ENCODE peak calls at places on chromosomes 3 and 15, in six cellular contexts. One of them, this sample, is unnamed. For H3K4me1, the result is how much of the 10 kb centered on the place peaks cover.

GRCh38 chr3:131216801-131217200 is 164.8 kb upstream of the NUDT16 start:
- DNase-seq in sigmoid colon: no peak
- DNase-seq in tibial artery: no peak
- DNase-seq in OCI-LY7: no peak
- DNase-seq in lower lobe of right lung: no peak
- DNase-seq in PC-9: peak
- DNase-seq in this sample: no peak

GRCh38 chr3:132417695-132418520 is 606 bp downstream of the DNAJC13 start:
- DNase-seq in sigmoid colon: peak
- DNase-seq in tibial artery: peak
- DNase-seq in OCI-LY7: peak
- DNase-seq in lower lobe of right lung: peak
- DNase-seq in PC-9: peak
- DNase-seq in this sample: peak

GRCh38 chr3:49248828-49249227 is 28.2 kb downstream of the C3orf62 start:
- DNase-seq in sigmoid colon: peak
- DNase-seq in tibial artery: peak
- DNase-seq in OCI-LY7: no peak
- DNase-seq in lower lobe of right lung: no peak
- DNase-seq in PC-9: peak
- DNase-seq in this sample: no peak

GRCh38 chr3:160812304-160812703 is 56.3 kb downstream of the PPM1L start:
- DNase-seq in sigmoid colon: no peak
- DNase-seq in tibial artery: no peak
- DNase-seq in OCI-LY7: no peak
- DNase-seq in lower lobe of right lung: no peak
- DNase-seq in PC-9: no peak
- DNase-seq in this sample: no peak

GRCh38 chr15:66917904-66918448 is 147.4 kb upstream of the SMAD3 start:
- DNase-seq in sigmoid colon: peak
- DNase-seq in tibial artery: no peak
- DNase-seq in OCI-LY7: no peak
- DNase-seq in lower lobe of right lung: no peak
- DNase-seq in PC-9: no peak
- DNase-seq in this sample: no peak

GRCh38 chr15:49215768-49216739 is 46.0 kb downstream of the GALK2 start:
- DNase-seq in sigmoid colon: no peak
- DNase-seq in tibial artery: no peak
- DNase-seq in OCI-LY7: peak
- DNase-seq in lower lobe of right lung: peak
- DNase-seq in PC-9: peak
- DNase-seq in this sample: no peak

GRCh38 chr3:135473449-135473848 is 492.1 kb upstream of the PPP2R3A start:
- DNase-seq in sigmoid colon: no peak
- DNase-seq in tibial artery: no peak
- DNase-seq in OCI-LY7: no peak
- DNase-seq in lower lobe of right lung: no peak
- DNase-seq in PC-9: no peak
- DNase-seq in this sample: no peak

GRCh38 chr15:98799461-98799971 is 151.2 kb downstream of the IGF1R start:
- DNase-seq in sigmoid colon: no peak
- DNase-seq in tibial artery: no peak
- DNase-seq in OCI-LY7: no peak
- DNase-seq in lower lobe of right lung: peak
- DNase-seq in PC-9: peak
- DNase-seq in this sample: peak

GRCh38 chr3:20097015-20097414 is 56.8 kb downstream of the KAT2B start:
- DNase-seq in sigmoid colon: no peak
- DNase-seq in tibial artery: no peak
- DNase-seq in OCI-LY7: no peak
- DNase-seq in lower lobe of right lung: no peak
- DNase-seq in PC-9: no peak
- DNase-seq in this sample: no peak

GRCh38 chr3:107222927-107223326 is 154.3 kb upstream of the CCDC54 start:
- DNase-seq in sigmoid colon: no peak
- DNase-seq in tibial artery: no peak
- DNase-seq in OCI-LY7: no peak
- DNase-seq in lower lobe of right lung: no peak
- DNase-seq in PC-9: no peak
- DNase-seq in this sample: no peak

GRCh38 chr3:1843111-1843510 is 255.6 kb upstream of the CNTN4 start:
- DNase-seq in sigmoid colon: no peak
- DNase-seq in tibial artery: no peak
- DNase-seq in OCI-LY7: no peak
- DNase-seq in lower lobe of right lung: no peak
- DNase-seq in PC-9: no peak
- DNase-seq in this sample: no peak

GRCh38 chr3:20054549-20054987 is 14.3 kb downstream of the KAT2B start:
- DNase-seq in sigmoid colon: peak
- DNase-seq in tibial artery: no peak
- DNase-seq in OCI-LY7: peak
- DNase-seq in lower lobe of right lung: no peak
- DNase-seq in PC-9: peak
- DNase-seq in this sample: peak

GRCh38 chr15:68379759-68380290 is 52.1 kb downstream of the ITGA11 start:
- DNase-seq in sigmoid colon: peak
- DNase-seq in tibial artery: peak
- DNase-seq in OCI-LY7: peak
- DNase-seq in lower lobe of right lung: no peak
- DNase-seq in PC-9: no peak
- DNase-seq in this sample: no peak

GRCh38 chr15:66502491-66502890 is 2.2 kb downstream of the RPL4 start:
- DNase-seq in sigmoid colon: no peak
- DNase-seq in tibial artery: no peak
- DNase-seq in OCI-LY7: no peak
- DNase-seq in lower lobe of right lung: no peak
- DNase-seq in PC-9: no peak
- DNase-seq in this sample: no peak

GRCh38 chr3:156189927-156190326 is 69.5 kb downstream of the KCNAB1 start:
- DNase-seq in sigmoid colon: no peak
- DNase-seq in tibial artery: no peak
- DNase-seq in OCI-LY7: no peak
- DNase-seq in lower lobe of right lung: no peak
- DNase-seq in PC-9: no peak
- DNase-seq in this sample: no peak

GRCh38 chr3:53044371-53045106 is 1.3 kb downstream of the SFMBT1 start:
- DNase-seq in sigmoid colon: peak
- DNase-seq in tibial artery: peak
- DNase-seq in OCI-LY7: peak
- DNase-seq in lower lobe of right lung: peak
- DNase-seq in PC-9: no peak
- DNase-seq in this sample: peak

DNA sequence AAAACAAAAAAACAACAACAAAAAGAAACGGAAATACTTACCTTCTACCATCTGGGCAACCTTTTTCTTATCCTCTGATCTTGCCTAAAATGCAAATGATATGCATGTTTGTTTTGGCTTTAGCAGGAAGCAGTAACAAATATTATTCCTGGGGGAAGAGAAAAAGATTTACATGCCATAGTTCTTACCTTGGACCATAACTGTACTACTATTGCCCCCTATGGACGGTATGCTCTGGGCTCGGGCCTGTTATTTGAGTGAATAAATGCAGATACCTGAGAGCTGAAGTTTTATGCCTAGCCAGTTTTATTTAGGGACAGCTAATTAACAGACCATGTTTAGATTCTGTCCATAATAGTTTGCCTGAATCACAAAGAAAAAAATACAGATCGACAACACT is 12.6 kb upstream of the STARD5 start:
- DNase-seq in sigmoid colon: no peak
- DNase-seq in tibial artery: no peak
- DNase-seq in OCI-LY7: peak
- DNase-seq in lower lobe of right lung: no peak
- DNase-seq in PC-9: no peak
- DNase-seq in this sample: no peak
- TF ChIP-seq CTCF in sigmoid colon: no peak
- TF ChIP-seq CTCF in tibial artery: no peak
- TF ChIP-seq CTCF in OCI-LY7: peak
- TF ChIP-seq CTCF in lower lobe of right lung: peak
- TF ChIP-seq CTCF in PC-9: no peak
- TF ChIP-seq CTCF in this sample: peak

DNA sequence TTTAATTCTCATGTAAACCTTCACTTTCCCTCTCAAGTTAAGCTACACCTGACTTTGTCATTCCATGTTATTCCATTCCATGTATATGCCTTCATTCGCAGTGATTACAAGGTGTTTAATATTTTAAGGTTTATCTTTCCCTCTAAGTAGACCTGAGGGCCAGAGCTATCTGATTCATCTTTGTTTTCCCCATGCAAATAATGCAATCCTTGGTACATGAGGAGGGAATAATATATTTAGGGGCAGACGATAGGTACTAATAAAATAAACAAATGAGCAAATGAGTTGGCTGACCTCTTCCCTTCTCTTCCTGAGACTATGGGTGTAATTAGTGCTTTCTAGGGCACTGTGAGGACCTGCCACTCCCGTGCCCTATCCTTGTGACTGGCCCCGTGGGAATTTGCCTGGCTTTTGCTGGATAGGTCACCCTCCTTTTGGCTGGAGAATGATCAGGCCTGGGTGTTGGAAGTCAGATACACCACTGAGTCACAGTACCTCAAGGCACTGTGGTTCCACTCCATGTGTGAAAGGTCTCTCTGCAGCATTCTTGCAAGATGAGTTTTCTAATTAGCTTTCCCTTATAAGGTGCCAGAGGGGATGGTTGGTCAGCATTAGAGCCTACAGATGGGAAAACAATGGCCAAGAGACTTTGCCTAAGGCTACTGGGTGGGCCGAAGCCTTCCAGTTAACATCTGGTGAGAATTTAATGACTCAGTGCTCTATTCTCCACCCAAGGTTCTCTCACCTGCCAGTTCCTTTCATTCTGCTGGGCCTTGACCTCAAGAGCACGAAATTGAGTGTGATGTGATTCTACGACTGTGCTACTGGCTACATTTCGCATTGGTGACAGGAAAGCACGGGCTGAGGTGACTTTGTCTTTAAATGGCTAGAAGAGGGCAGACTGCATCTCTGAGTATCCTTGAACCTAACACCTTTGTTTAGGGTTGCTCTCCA is 183.1 kb downstream of the P3H2 start:
- DNase-seq in sigmoid colon: no peak
- DNase-seq in tibial artery: no peak
- DNase-seq in OCI-LY7: no peak
- DNase-seq in lower lobe of right lung: no peak
- DNase-seq in PC-9: peak
- DNase-seq in this sample: no peak
- H3K4me1 ChIP-seq in sigmoid colon: under half
- H3K4me1 ChIP-seq in tibial artery: under half
- H3K4me1 ChIP-seq in OCI-LY7: under half
- H3K4me1 ChIP-seq in lower lobe of right lung: under half
- H3K4me1 ChIP-seq in PC-9: half or more
- H3K4me1 ChIP-seq in this sample: under half

GRCh38 chr3:112116777-112117186 is 16.3 kb downstream of the GCSAM start:
- DNase-seq in sigmoid colon: no peak
- DNase-seq in tibial artery: no peak
- DNase-seq in OCI-LY7: peak
- DNase-seq in lower lobe of right lung: no peak
- DNase-seq in PC-9: no peak
- DNase-seq in this sample: no peak

GRCh38 chr3:112115806-112116383 is 17.2 kb downstream of the GCSAM start:
- DNase-seq in sigmoid colon: no peak
- DNase-seq in tibial artery: no peak
- DNase-seq in OCI-LY7: peak
- DNase-seq in lower lobe of right lung: no peak
- DNase-seq in PC-9: no peak
- DNase-seq in this sample: no peak

GRCh38 chr3:112117415-112117814 is 15.6 kb downstream of the GCSAM start:
- DNase-seq in sigmoid colon: no peak
- DNase-seq in tibial artery: no peak
- DNase-seq in OCI-LY7: peak
- DNase-seq in lower lobe of right lung: no peak
- DNase-seq in PC-9: no peak
- DNase-seq in this sample: no peak

GRCh38 chr3:112119686-112120484 is 13.2 kb downstream of the GCSAM start:
- DNase-seq in sigmoid colon: no peak
- DNase-seq in tibial artery: no peak
- DNase-seq in OCI-LY7: peak
- DNase-seq in lower lobe of right lung: no peak
- DNase-seq in PC-9: no peak
- DNase-seq in this sample: no peak

DNA sequence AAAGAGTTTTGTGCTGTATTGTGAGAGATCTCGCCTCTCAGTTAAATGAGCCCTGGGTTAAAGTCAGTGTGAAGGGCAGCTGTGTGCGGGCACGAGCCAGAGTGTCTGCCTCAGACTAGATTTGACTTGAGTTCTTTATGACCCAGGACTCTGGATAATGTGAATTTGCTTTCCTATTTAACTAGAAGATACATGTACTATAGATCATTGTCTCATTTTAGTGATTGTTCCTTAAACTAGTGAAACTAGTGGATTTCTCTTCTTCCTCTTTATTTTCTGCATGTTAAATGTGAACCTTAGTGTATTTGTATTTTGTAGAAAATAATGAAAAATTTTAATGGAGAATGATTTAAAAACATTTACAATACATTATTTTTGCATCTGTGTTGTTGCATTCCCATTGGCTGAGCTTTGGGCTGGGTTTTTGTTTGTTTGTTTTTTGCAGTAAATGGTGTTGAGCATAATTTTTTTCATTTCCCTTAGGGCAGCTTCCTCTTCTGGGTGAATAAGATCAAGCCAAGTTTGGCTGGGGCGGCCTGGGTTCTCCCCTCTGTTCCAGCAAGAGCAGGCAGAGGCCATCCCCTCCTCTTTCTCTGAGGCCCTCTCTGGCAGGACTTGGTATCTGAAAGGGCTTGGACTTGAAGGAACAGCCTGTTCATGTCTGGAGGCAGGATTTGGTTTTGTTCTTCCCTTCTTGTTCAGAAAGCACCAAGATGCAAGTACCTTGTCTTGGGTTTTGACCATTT is 15.0 kb downstream of the GCSAM start:
- DNase-seq in sigmoid colon: no peak
- DNase-seq in tibial artery: no peak
- DNase-seq in OCI-LY7: peak
- DNase-seq in lower lobe of right lung: peak
- DNase-seq in PC-9: no peak
- DNase-seq in this sample: no peak
- TF ChIP-seq CTCF in sigmoid colon: no peak
- TF ChIP-seq CTCF in tibial artery: no peak
- TF ChIP-seq CTCF in OCI-LY7: peak
- TF ChIP-seq CTCF in lower lobe of right lung: no peak
- TF ChIP-seq CTCF in PC-9: no peak
- TF ChIP-seq CTCF in this sample: no peak

GRCh38 chr15:81296673-81297072 is 27.3 kb downstream of the STARD5 start:
- DNase-seq in sigmoid colon: peak
- DNase-seq in tibial artery: peak
- DNase-seq in OCI-LY7: peak
- DNase-seq in lower lobe of right lung: peak
- DNase-seq in PC-9: no peak
- DNase-seq in this sample: peak

GRCh38 chr15:81298606-81299005 is 25.3 kb downstream of the STARD5 start:
- DNase-seq in sigmoid colon: no peak
- DNase-seq in tibial artery: peak
- DNase-seq in OCI-LY7: no peak
- DNase-seq in lower lobe of right lung: no peak
- DNase-seq in PC-9: no peak
- DNase-seq in this sample: no peak

GRCh38 chr15:81297580-81298575 is 26.1 kb downstream of the STARD5 start:
- DNase-seq in sigmoid colon: no peak
- DNase-seq in tibial artery: peak
- DNase-seq in OCI-LY7: no peak
- DNase-seq in lower lobe of right lung: no peak
- DNase-seq in PC-9: no peak
- DNase-seq in this sample: no peak

GRCh38 chr15:81296218-81296617 is 27.7 kb downstream of the STARD5 start:
- DNase-seq in sigmoid colon: no peak
- DNase-seq in tibial artery: peak
- DNase-seq in OCI-LY7: peak
- DNase-seq in lower lobe of right lung: no peak
- DNase-seq in PC-9: no peak
- DNase-seq in this sample: no peak

GRCh38 chr15:81297147-81297572 is 26.8 kb downstream of the STARD5 start:
- DNase-seq in sigmoid colon: no peak
- DNase-seq in tibial artery: peak
- DNase-seq in OCI-LY7: no peak
- DNase-seq in lower lobe of right lung: no peak
- DNase-seq in PC-9: peak
- DNase-seq in this sample: no peak
- H3K4me1 ChIP-seq in sigmoid colon: under half
- H3K4me1 ChIP-seq in tibial artery: under half
- H3K4me1 ChIP-seq in OCI-LY7: half or more
- H3K4me1 ChIP-seq in lower lobe of right lung: half or more
- H3K4me1 ChIP-seq in PC-9: under half
- H3K4me1 ChIP-seq in this sample: under half